ENCODE peak calls at places on chromosomes 4 and X, in ten cellular contexts. U is CD8-positive, alpha-beta T cell; W is Peyer's patch; S is ovary; M is RWPE1; G is tibial artery; B is GM20000; P is body of pancreas; Q is neural progenitor cell; H is GM10248. V is an unnamed sample.

GRCh38 chr4:1952046-1952700 is 56.6 kb downstream of the NELFA start:
- DNase-seq in U (no peak), W (no peak), S (no peak), M (no peak), G (no peak), B (no peak), P (no peak), Q (no peak), H (no peak), V (no peak)

GRCh38 chr4:179465131-179465797 is 2023.0 kb upstream of the AGA start:
- DNase-seq in U (no peak), W (no peak), S (no peak), M (no peak), G (no peak), B (no peak), P (no peak), Q (peak; percentile 33), H (no peak), V (no peak)

GRCh38 chr4:26032572-26033320 is 118.7 kb downstream of the SMIM20 start:
- DNase-seq in U (no peak), W (no peak), S (no peak), M (no peak), G (no peak), B (no peak), P (peak; percentile 28), Q (no peak), H (no peak), V (no peak)

GRCh38 chr4:152454398-152455011 is 81.4 kb downstream of the FBXW7 start:
- DNase-seq in U (no peak), W (no peak), S (no peak), M (peak; percentile 34), G (no peak), B (peak; percentile 17), P (no peak), Q (no peak), H (peak; percentile 23), V (no peak)

GRCh38 chr4:176824645-176825366 is 32.1 kb upstream of the VEGFC start:
- DNase-seq in U (no peak), W (no peak), S (no peak), M (no peak), G (no peak), B (no peak), P (no peak), Q (no peak), H (no peak), V (no peak)

GRCh38 chr4:189507060-189507459 is 433.6 kb upstream of the FRG1 start:
- DNase-seq in U (no peak), W (no peak), S (no peak), M (no peak), G (no peak), B (no peak), P (no peak), Q (no peak), H (no peak), V (no peak)

GRCh38 chrX:65985922-65986588 is 53.8 kb downstream of the VSIG4 start:
- DNase-seq in U (peak; percentile 68), W (no peak), S (peak; percentile 17), M (peak; percentile 42), G (no peak), B (peak; percentile 38), P (peak; percentile 26), Q (peak; percentile 78), H (peak; percentile 28), V (no peak)

GRCh38 chr4:57639566-57640328 is 529.6 kb upstream of the IGFBP7 start:
- DNase-seq in U (no peak), W (no peak), S (no peak), M (no peak), G (no peak), B (no peak), P (no peak), Q (no peak), H (no peak), V (no peak)

GRCh38 chr4:130511776-130512175 is 1415.8 kb downstream of the C4orf33 start:
- DNase-seq in U (no peak), W (no peak), S (no peak), M (no peak), G (no peak), B (no peak), P (no peak), Q (no peak), H (no peak), V (no peak)

DNA sequence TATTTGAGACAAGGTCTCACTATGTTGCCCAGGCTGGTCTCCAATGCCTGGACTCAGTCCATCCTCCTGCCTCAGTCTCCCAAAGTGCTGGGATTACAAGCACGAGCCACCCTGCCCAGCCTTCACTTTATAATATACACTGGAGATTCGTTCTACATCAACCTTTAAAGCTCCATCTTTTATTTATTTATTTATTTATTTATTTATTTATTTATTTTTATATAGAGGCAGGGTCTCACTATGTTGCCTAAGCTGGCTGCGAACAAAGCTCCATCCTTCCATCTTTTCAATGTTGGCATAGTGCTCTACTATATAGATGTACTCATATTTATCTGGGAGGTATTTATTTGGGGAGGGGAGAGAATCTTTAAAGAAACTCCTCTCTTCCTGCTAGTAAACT is 1.7 kb upstream of the KDR start:
- DNase-seq in U (no peak), W (no peak), S (no peak), M (no peak), G (no peak), B (no peak), P (no peak), Q (no peak), H (no peak), V (no peak)
- TF ChIP-seq CTCF in U (no peak), W (no peak), S (no peak), M (no peak), G (no peak), B (no peak), P (no peak), Q (no peak), H (no peak), V (no peak)

DNA sequence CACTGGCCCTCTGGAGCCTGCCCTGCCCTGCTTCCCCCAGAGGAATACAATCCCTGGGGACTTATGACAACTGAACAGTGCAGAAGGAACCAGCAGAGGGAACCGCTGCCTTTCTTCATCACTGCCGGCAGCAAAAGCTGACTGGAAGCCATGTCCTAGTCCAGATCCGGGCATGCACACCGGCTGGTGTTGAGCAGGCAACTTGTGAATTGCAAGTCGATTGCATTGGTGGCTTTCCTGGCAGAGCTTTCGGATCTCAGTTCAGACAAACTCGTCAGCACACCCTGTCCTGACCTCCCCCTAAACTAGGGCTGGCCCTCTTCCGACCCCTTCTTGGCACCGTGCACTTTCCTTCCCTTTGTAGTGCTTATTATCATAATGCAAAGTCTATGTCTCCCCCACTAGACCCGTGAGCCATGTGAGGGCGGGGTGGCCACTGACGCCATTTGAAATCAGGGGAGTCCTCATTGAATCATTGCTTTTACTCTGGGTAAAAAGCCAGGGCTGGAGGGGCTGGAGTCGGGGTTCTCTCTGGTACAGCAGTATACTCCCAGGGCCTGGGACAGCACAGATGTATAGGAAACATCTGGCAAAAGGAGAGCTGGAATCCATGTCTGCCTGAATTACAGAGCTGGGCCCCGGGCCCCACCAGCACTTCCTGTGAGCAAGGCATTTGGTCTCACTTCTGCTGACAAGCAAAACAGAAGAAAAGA is 1.8 kb downstream of the ARHGAP4 start:
- DNase-seq in U (peak; percentile 78), W (peak; percentile 58), S (no peak), M (no peak), G (peak; percentile 74), B (peak; percentile 54), P (no peak), Q (peak; percentile 57), H (no peak), V (no peak)
- TF ChIP-seq CTCF in U (peak; percentile 38), W (peak; percentile 44), S (no peak), M (no peak), G (peak; percentile 30), B (no peak), P (peak; percentile 16), Q (peak; percentile 41), H (peak; percentile 25), V (no peak)

GRCh38 chr4:11074581-11075241 is 354.0 kb downstream of the HS3ST1 start:
- DNase-seq in U (no peak), W (no peak), S (no peak), M (no peak), G (no peak), B (no peak), P (no peak), Q (no peak), H (no peak), V (no peak)

GRCh38 chr4:11072999-11073398 is 355.7 kb downstream of the HS3ST1 start:
- DNase-seq in U (no peak), W (no peak), S (peak; percentile 35), M (no peak), G (no peak), B (no peak), P (no peak), Q (no peak), H (no peak), V (no peak)

GRCh38 chr4:11072426-11072825 is 356.3 kb downstream of the HS3ST1 start:
- DNase-seq in U (no peak), W (no peak), S (no peak), M (no peak), G (no peak), B (no peak), P (no peak), Q (no peak), H (no peak), V (no peak)

GRCh38 chr4:11070813-11071212 is 357.9 kb downstream of the HS3ST1 start:
- DNase-seq in U (no peak), W (no peak), S (no peak), M (no peak), G (no peak), B (no peak), P (no peak), Q (no peak), H (no peak), V (no peak)

GRCh38 chr4:11073621-11074051 is 355.1 kb downstream of the HS3ST1 start:
- DNase-seq in U (no peak), W (no peak), S (peak; percentile 68), M (peak; percentile 6), G (peak; percentile 71), B (no peak), P (no peak), Q (no peak), H (no peak), V (no peak)
- TF ChIP-seq CTCF in U (no peak), W (no peak), S (peak; percentile 18), M (no peak), G (no peak), B (no peak), P (no peak), Q (no peak), H (no peak), V (no peak)

GRCh38 chr4:77187231-77187630 is 30.2 kb downstream of the CCNG2 start:
- DNase-seq in U (no peak), W (no peak), S (no peak), M (no peak), G (no peak), B (no peak), P (no peak), Q (no peak), H (no peak), V (no peak)

GRCh38 chr4:77193046-77193445 is 36.0 kb downstream of the CCNG2 start:
- DNase-seq in U (no peak), W (no peak), S (no peak), M (no peak), G (no peak), B (no peak), P (no peak), Q (no peak), H (no peak), V (no peak)

GRCh38 chr4:77193511-77194236 is 36.7 kb downstream of the CCNG2 start:
- DNase-seq in U (peak; percentile 77), W (peak; percentile 94), S (peak; percentile 18), M (no peak), G (peak; percentile 74), B (peak; percentile 84), P (peak; percentile 35), Q (peak; percentile 61), H (peak; percentile 88), V (peak; percentile 73)

GRCh38 chr4:77188498-77189187 is 31.6 kb downstream of the CCNG2 start:
- DNase-seq in U (no peak), W (no peak), S (no peak), M (no peak), G (no peak), B (no peak), P (no peak), Q (no peak), H (no peak), V (no peak)

GRCh38 chr4:77190053-77190452 is 33.0 kb downstream of the CCNG2 start:
- DNase-seq in U (no peak), W (no peak), S (no peak), M (peak; percentile 78), G (no peak), B (no peak), P (no peak), Q (no peak), H (no peak), V (no peak)
- TF ChIP-seq CTCF in U (no peak), W (no peak), S (no peak), M (no peak), G (no peak), B (no peak), P (no peak), Q (no peak), H (no peak), V (no peak)